ENCODE peak calls at places on chromosomes 1 and 21, in ten cellular contexts. A is colonic mucosa; Y is NCI-H1105; S is dermis blood vessel endothelial cell; R is ELR; K is stimulated activated naive CD4-positive, alpha-beta T cell; C is C1 segment of cervical spinal cord; E is Panc1; B is stimulated activated CD4-positive, alpha-beta T cell treated with anti-CD3 and anti-CD28 coated beads, Interleukin-2, amount 100 ng/mL, for 4 hours; J is T-helper 1 cell. P is an unnamed sample.

GRCh38 chr1:33818071-33818470 is 45.8 kb upstream of the HMGB4 start:
- DNase-seq in C (no peak), A (no peak), J (no peak), B (no peak), S (no peak), K (no peak), Y (no peak), R (no peak), E (no peak), P (no peak)

GRCh38 chr1:65658122-65658521 is 134.6 kb upstream of the PDE4B start:
- DNase-seq in Y (no peak), B (no peak), K (no peak), E (no peak), R (peak), C (no peak), S (no peak), J (no peak), A (no peak), P (no peak)

GRCh38 chr1:51956528-51957509 is 33.7 kb downstream of the RAB3B start:
- DNase-seq in E (no peak), A (no peak), R (peak), J (no peak), K (no peak), S (peak), B (no peak), C (no peak), Y (peak), P (no peak)

GRCh38 chr1:235397733-235398132 is 30.5 kb downstream of the TBCE start:
- DNase-seq in Y (no peak), A (no peak), R (peak), J (no peak), B (no peak), E (no peak), S (no peak), C (no peak), K (no peak), P (no peak)

GRCh38 chr1:210232524-210233215 is at the start of gene SERTAD4:
- DNase-seq in B (no peak), A (peak), Y (peak), J (no peak), R (peak), E (no peak), K (no peak), S (peak), C (peak), P (peak)

GRCh38 chr21:16072692-16073091 is 342.9 kb downstream of the USP25 start:
- DNase-seq in A (no peak), R (peak), K (no peak), S (peak), B (no peak), C (no peak), Y (no peak), E (no peak), J (no peak), P (no peak)

GRCh38 chr1:17561252-17561558 is 21.7 kb downstream of the ARHGEF10L start:
- DNase-seq in B (no peak), K (no peak), A (no peak), C (no peak), R (no peak), E (no peak), S (no peak), Y (no peak), J (no peak), P (no peak)

GRCh38 chr1:197798492-197798891 is 23.2 kb upstream of the DENND1B start:
- DNase-seq in A (no peak), Y (peak), S (no peak), E (no peak), K (no peak), J (no peak), R (no peak), C (no peak), B (no peak), P (no peak)

GRCh38 chr1:205396972-205397616 is 24.8 kb downstream of the LEMD1 start:
- DNase-seq in J (no peak), B (no peak), S (peak), R (peak), E (peak), C (no peak), K (no peak), A (peak), Y (peak), P (peak)

GRCh38 chr21:41374867-41375533 is 13.2 kb downstream of the MX2 start:
- DNase-seq in S (no peak), C (no peak), R (no peak), Y (no peak), B (no peak), J (no peak), K (no peak), E (no peak), A (no peak), P (no peak)

GRCh38 chr1:101653482-101653946 is 343.2 kb downstream of the OLFM3 start:
- DNase-seq in K (no peak), E (no peak), C (no peak), R (peak), B (no peak), Y (no peak), A (no peak), S (peak), J (no peak), P (no peak)

GRCh38 chr1:219459321-219460105 is 153.4 kb downstream of the ZC3H11B start:
- DNase-seq in B (no peak), K (no peak), Y (no peak), C (no peak), R (no peak), A (no peak), S (no peak), E (no peak), J (no peak), P (no peak)

GRCh38 chr21:32949701-32950100 is 76.0 kb upstream of the OLIG2 start:
- DNase-seq in E (no peak), J (no peak), R (no peak), A (no peak), B (no peak), K (no peak), C (peak), Y (no peak), S (no peak), P (no peak)

GRCh38 chr1:84272401-84272800 is 29.1 kb upstream of the SAMD13 start:
- DNase-seq in C (no peak), R (no peak), E (no peak), B (no peak), J (no peak), A (peak), S (no peak), Y (peak), K (no peak), P (peak)

GRCh38 chr1:245988393-245989078 is 518.5 kb downstream of the SMYD3 start:
- DNase-seq in E (no peak), R (no peak), Y (no peak), A (no peak), S (no peak), K (no peak), J (no peak), B (no peak), C (no peak), P (no peak)

GRCh38 chr1:8443558-8444194 is 125.8 kb downstream of the SLC45A1 start:
- DNase-seq in Y (no peak), K (no peak), C (no peak), J (no peak), E (no peak), S (no peak), R (peak), A (no peak), B (no peak), P (no peak)

GRCh38 chr1:13892141-13892670 is 192.2 kb downstream of the PRDM2 start:
- DNase-seq in E (no peak), S (no peak), A (no peak), Y (no peak), C (no peak), R (no peak), K (no peak), J (no peak), B (no peak), P (no peak)

GRCh38 chr1:100321098-100321493 is 31.2 kb upstream of the CDC14A start:
- DNase-seq in R (no peak), B (no peak), J (no peak), Y (no peak), K (no peak), E (no peak), S (no peak), A (no peak), C (no peak), P (no peak)

GRCh38 chr1:172778461-172779455 is 119.9 kb downstream of the FASLG start:
- DNase-seq in J (no peak), E (no peak), B (no peak), K (no peak), Y (no peak), C (no peak), R (peak), S (peak), A (no peak), P (no peak)

GRCh38 chr1:153617677-153618076 is 1.6 kb upstream of the S100A14 start:
- DNase-seq in A (peak), R (peak), C (peak), J (peak), B (no peak), S (no peak), Y (peak), K (no peak), E (no peak), P (no peak)

GRCh38 chr1:112544011-112544688 is 35.4 kb downstream of the WNT2B start:
- DNase-seq in R (peak), C (no peak), E (peak), Y (no peak), J (no peak), S (peak), B (no peak), K (no peak), A (no peak), P (no peak)

GRCh38 chr1:29256395-29256794 is 20.1 kb downstream of the PTPRU start:
- DNase-seq in A (no peak), Y (no peak), R (no peak), B (no peak), J (no peak), K (no peak), C (no peak), S (no peak), E (no peak), P (no peak)

GRCh38 chr1:172143384-172144025 is 277.0 kb upstream of the C1orf105 start:
- DNase-seq in C (no peak), Y (no peak), J (no peak), A (no peak), R (peak), S (peak), E (no peak), K (no peak), B (no peak), P (no peak)

GRCh38 chr21:42674351-42674940 is 21.0 kb downstream of the PDE9A start:
- DNase-seq in A (no peak), S (no peak), J (no peak), C (no peak), E (no peak), R (no peak), K (no peak), Y (peak), B (no peak), P (no peak)

GRCh38 chr1:33005812-33006465 is 30.7 kb downstream of the AK2 start:
- DNase-seq in B (no peak), Y (no peak), C (no peak), A (no peak), S (peak), J (no peak), K (no peak), E (no peak), R (no peak), P (no peak)

GRCh38 chr1:244288663-244289062 is 163.0 kb downstream of the ADSS2 start:
- DNase-seq in R (no peak), B (no peak), S (no peak), Y (no peak), K (no peak), A (no peak), E (no peak), C (no peak), J (no peak), P (no peak)

GRCh38 chr1:39269791-39270342 is 65.4 kb downstream of the MACF1 start:
- DNase-seq in S (no peak), E (no peak), K (no peak), B (no peak), A (no peak), C (no peak), J (no peak), R (no peak), Y (no peak), P (peak)

GRCh38 chr1:150974580-150975478 is at the start of gene CERS2:
- DNase-seq in S (peak), B (peak), A (peak), K (peak), E (no peak), J (peak), Y (peak), C (peak), R (peak), P (peak)

GRCh38 chr1:152953761-152954160 is 6.8 kb downstream of the SPRR5 start:
- DNase-seq in B (no peak), K (no peak), A (no peak), E (no peak), Y (no peak), R (no peak), J (no peak), C (no peak), S (no peak), P (no peak)

GRCh38 chr21:42815217-42815616 is 64.1 kb downstream of the WDR4 start:
- DNase-seq in C (no peak), S (no peak), B (no peak), E (no peak), K (no peak), J (no peak), R (peak), A (no peak), Y (no peak), P (no peak)

GRCh38 chr1:160260436-160261382 is 1.6 kb downstream of the DCAF8 start:
- DNase-seq in R (peak), A (no peak), E (no peak), C (no peak), Y (peak), K (no peak), B (no peak), J (no peak), S (peak), P (peak)

GRCh38 chr1:42825058-42825851 is 8.1 kb upstream of the SVBP start:
- DNase-seq in Y (no peak), C (no peak), B (no peak), E (no peak), A (no peak), R (no peak), S (no peak), K (no peak), J (no peak), P (no peak)

GRCh38 chr1:228178737-228179720 is 13.4 kb downstream of the IBA57 start:
- DNase-seq in A (no peak), Y (no peak), C (no peak), K (no peak), R (no peak), E (no peak), B (no peak), S (no peak), J (no peak), P (no peak)

GRCh38 chr1:47894718-47895393 is 102.3 kb downstream of the TRABD2B start:
- DNase-seq in J (no peak), K (no peak), C (no peak), B (no peak), R (peak), E (no peak), S (peak), A (peak), Y (no peak), P (no peak)

GRCh38 chr1:42737257-42737656 is 2.8 kb downstream of the CLDN19 start:
- DNase-seq in K (no peak), R (no peak), S (peak), B (no peak), J (no peak), C (no peak), E (no peak), Y (no peak), A (peak), P (no peak)

GRCh38 chr21:39633770-39634181 is 21.0 kb downstream of the B3GALT5 start:
- DNase-seq in A (no peak), Y (no peak), C (no peak), E (no peak), K (no peak), S (no peak), J (no peak), B (no peak), R (peak), P (no peak)

GRCh38 chr21:45599146-45599581 is 44.4 kb upstream of the PCBP3 start:
- DNase-seq in C (no peak), Y (no peak), B (no peak), S (no peak), A (no peak), K (no peak), E (no peak), R (no peak), J (no peak), P (no peak)

P was measured in NCI-H2107.